ENCODE peak calls at places on chromosomes 13 and 19, in six cellular contexts. I is A549, Q is WTC11, V is endothelial cell of umbilical vein, L is H1, J is HepG2. S is an unnamed sample.

GRCh38 chr13:75704194-75704941 is 68.2 kb downstream of the LMO7 start:
- DNase-seq in L (no peak), Q (no peak), I (peak), V (peak), J (no peak), S (no peak)

GRCh38 chr13:103164239-103164638 is 98.0 kb upstream of the SLC10A2 start:
- DNase-seq in J (no peak), V (no peak), L (no peak), I (no peak), Q (no peak), S (no peak)

GRCh38 chr19:48218964-48219363 is 36.7 kb downstream of the CARD8 start:
- DNase-seq in I (no peak), Q (no peak), J (no peak), V (peak), L (no peak), S (no peak)

GRCh38 chr13:46149272-46150133 is 32.5 kb downstream of the LCP1 start:
- DNase-seq in Q (no peak), L (no peak), J (no peak), V (no peak), I (no peak), S (no peak)

GRCh38 chr13:110882228-110882627 is 32.6 kb downstream of the ANKRD10 start:
- DNase-seq in Q (no peak), I (no peak), J (no peak), V (no peak), L (no peak), S (no peak)

GRCh38 chr19:58330458-58330857 is 3.7 kb downstream of the ZSCAN22 start:
- DNase-seq in I (no peak), L (no peak), Q (no peak), V (peak), J (no peak), S (peak)

GRCh38 chr19:56608274-56608964 is 13.3 kb downstream of the ZNF71 start:
- DNase-seq in L (no peak), J (no peak), I (no peak), Q (no peak), V (peak), S (no peak)

GRCh38 chr19:30536975-30537374 is 164.8 kb downstream of the ZNF536 start:
- DNase-seq in Q (no peak), J (no peak), V (no peak), I (no peak), L (no peak), S (no peak)

GRCh38 chr13:45280751-45281634 is 60.0 kb downstream of the TPT1 start:
- DNase-seq in J (peak), L (peak), Q (peak), V (peak), I (peak), S (no peak)

GRCh38 chr13:111275995-111276618 is 44.3 kb upstream of the TEX29 start:
- DNase-seq in Q (no peak), I (no peak), V (no peak), L (no peak), J (no peak), S (no peak)

GRCh38 chr13:76983676-76984075 is 8.2 kb upstream of the CLN5 start:
- DNase-seq in J (no peak), L (no peak), I (no peak), Q (no peak), V (no peak), S (no peak)

GRCh38 chr13:111388851-111389500 is 68.5 kb downstream of the TEX29 start:
- DNase-seq in Q (no peak), V (no peak), J (no peak), L (no peak), I (no peak), S (no peak)

GRCh38 chr19:49413348-49413747 is 9.9 kb downstream of the PTH2 start:
- DNase-seq in J (no peak), L (no peak), Q (no peak), I (no peak), V (no peak), S (no peak)

GRCh38 chr13:59088716-59089115 is 1075.0 kb downstream of the DIAPH3 start:
- DNase-seq in L (no peak), I (no peak), Q (no peak), J (no peak), V (peak), S (no peak)

GRCh38 chr19:18865973-18866799 is 29.8 kb downstream of the CERS1 start:
- DNase-seq in Q (peak), L (no peak), V (peak), J (peak), I (peak), S (peak)

GRCh38 chr13:90201198-90201597 is 1146.3 kb upstream of the MIR17HG start:
- DNase-seq in V (no peak), Q (no peak), I (no peak), J (no peak), L (no peak), S (no peak)

DNA sequence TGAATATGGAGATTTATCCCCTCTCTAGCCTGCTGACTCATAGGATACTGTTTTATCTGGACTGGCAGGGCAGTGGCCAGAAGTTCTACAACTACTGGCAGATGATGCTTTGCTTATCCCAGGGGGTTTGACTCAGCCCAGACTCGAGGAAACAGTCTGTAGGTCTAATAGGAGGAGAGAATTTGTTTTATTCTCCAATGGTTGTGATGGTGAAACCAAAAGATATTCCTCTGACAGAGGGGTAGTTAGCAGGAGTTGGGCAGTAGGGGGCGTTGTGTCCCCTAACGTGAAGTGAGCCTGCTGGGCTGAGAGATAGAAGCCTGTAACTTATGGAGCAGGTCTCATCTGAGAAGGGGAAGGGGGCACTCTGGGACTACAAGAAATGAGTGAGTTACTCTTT is 74.9 kb downstream of the WTIP start:
- DNase-seq in J (peak), L (no peak), Q (peak), V (peak), I (peak), S (peak)
- TF ChIP-seq JUN in J (no peak), L (no peak), Q (no peak), V (no peak), I (no peak), S (no peak)

GRCh38 chr19:41784337-41785239 is 11.8 kb upstream of the CEACAM3 start:
- DNase-seq in Q (no peak), J (no peak), L (no peak), I (no peak), V (no peak), S (no peak)

GRCh38 chr19:41785653-41786052 is 10.7 kb upstream of the CEACAM3 start:
- DNase-seq in V (peak), J (peak), Q (peak), I (peak), L (peak), S (peak)
- TF ChIP-seq JUN in V (no peak), J (no peak), Q (no peak), I (no peak), L (no peak), S (no peak)

DNA sequence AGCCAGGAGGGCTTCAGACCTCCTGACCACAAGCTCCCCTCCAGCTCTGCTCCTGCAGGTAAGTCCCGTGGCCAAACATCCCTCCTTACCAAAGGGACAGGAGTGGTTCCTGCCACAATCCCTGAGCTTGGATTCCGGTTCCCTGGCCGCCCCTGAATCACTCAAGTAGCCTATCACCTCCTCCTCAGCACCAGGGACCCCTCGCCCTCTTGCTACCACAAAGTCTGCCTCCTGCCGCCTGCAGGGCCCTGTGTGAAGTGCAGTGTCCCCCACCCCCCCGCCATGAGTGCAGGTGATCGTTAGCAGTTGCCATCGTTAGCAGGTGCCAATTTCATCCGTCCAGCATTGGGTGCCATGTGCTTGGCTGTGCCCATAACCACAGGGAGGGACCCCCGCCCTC is 40.8 kb upstream of the RANBP3 start:
- DNase-seq in L (peak), Q (peak), I (no peak), J (no peak), V (no peak), S (peak)
- TF ChIP-seq JUN in L (no peak), Q (no peak), I (no peak), J (no peak), V (no peak), S (no peak)

GRCh38 chr13:27678306-27679040 is 56.8 kb downstream of the POLR1D start:
- DNase-seq in I (no peak), L (no peak), J (no peak), Q (peak), V (no peak), S (peak)
- TF ChIP-seq JUN in I (no peak), L (no peak), J (no peak), Q (no peak), V (no peak), S (no peak)

S was measured in K562.